ENCODE peak calls at places on chromosome 18, in eight cellular contexts. A is AG09309; I is stimulated activated naive B cell treated with anti-CD40 and anti-IgM and Interleukin-4, amounts not matched to agents 10 μg/mL and 1 μg/mL and 100 μg/mL, for 72 hours; G is stimulated activated CD8-positive, alpha-beta memory T cell treated with anti-CD3 and anti-CD28 coated beads, Interleukin-15, amount 100 ng/mL, for 24 hours; L is aorta; E is NCI-H446 treated with DMSO at 0.1 percent for 48 hours; U is HTR-8/SVneo; Q is heart right ventricle. C is an unnamed sample.

GRCh38 chr18:79926306-79926705 is 25.1 kb downstream of the SLC66A2 start:
- DNase-seq in E (no peak), U (no peak), I (no peak), G (no peak), L (peak; percentile 35), A (no peak), Q (no peak), C (peak; percentile 18)

GRCh38 chr18:51668632-51669031 is 471.2 kb upstream of the MEX3C start:
- DNase-seq in A (no peak), U (no peak), E (no peak), Q (no peak), L (no peak), G (no peak), I (no peak), C (no peak)

GRCh38 chr18:25992566-25992965 is 97.8 kb downstream of the SS18 start:
- DNase-seq in A (no peak), G (no peak), L (no peak), U (no peak), Q (no peak), I (no peak), E (no peak), C (no peak)

GRCh38 chr18:394997-395383 is 105.5 kb downstream of the COLEC12 start:
- DNase-seq in U (peak; percentile 28), Q (no peak), E (no peak), G (no peak), A (peak; percentile 92), L (peak; percentile 77), I (no peak), C (no peak)

GRCh38 chr18:23684515-23685197 is 4.6 kb upstream of the LAMA3 start:
- DNase-seq in I (no peak), Q (no peak), E (no peak), A (peak; percentile 56), U (no peak), L (no peak), G (no peak), C (no peak)

GRCh38 chr18:72799106-72799505 is 68.7 kb downstream of the NETO1 start:
- DNase-seq in A (peak; percentile 10), I (no peak), U (no peak), E (no peak), L (no peak), G (no peak), Q (no peak), C (no peak)

GRCh38 chr18:62759704-62760402 is 44.5 kb downstream of the PHLPP1 start:
- DNase-seq in E (peak; percentile 14), A (no peak), G (no peak), L (no peak), Q (no peak), U (no peak), I (no peak), C (no peak)

GRCh38 chr18:43392168-43392567 is 114.9 kb upstream of the SYT4 start:
- DNase-seq in E (no peak), A (no peak), L (no peak), Q (no peak), I (no peak), U (no peak), G (no peak), C (no peak)

GRCh38 chr18:10783941-10784340 is 258.1 kb downstream of the NAPG start:
- DNase-seq in A (no peak), L (no peak), I (no peak), E (no peak), G (no peak), U (no peak), Q (no peak), C (no peak)

GRCh38 chr18:525066-525797 is 24.7 kb upstream of the COLEC12 start:
- DNase-seq in A (peak; percentile 46), L (no peak), G (no peak), E (no peak), Q (no peak), U (peak; percentile 63), I (no peak), C (no peak)

GRCh38 chr18:24014062-24014985 is at the start of gene TTC39C:
- DNase-seq in L (peak; percentile 84), E (no peak), G (peak; percentile 68), U (peak; percentile 33), Q (peak; percentile 69), A (no peak), I (peak; percentile 82), C (peak; percentile 86)

GRCh38 chr18:48002933-48003365 is 72.5 kb upstream of the SMAD2 start:
- DNase-seq in I (no peak), A (peak; percentile 44), G (no peak), U (peak; percentile 83), L (peak; percentile 85), Q (peak; percentile 50), E (no peak), C (peak; percentile 65)

GRCh38 chr18:74742573-74742972 is 144.9 kb downstream of the ZNF407 start:
- DNase-seq in L (no peak), I (no peak), E (no peak), G (no peak), A (no peak), Q (no peak), U (no peak), C (no peak)

GRCh38 chr18:54802178-54802577 is 26.1 kb upstream of the RAB27B start:
- DNase-seq in L (no peak), E (no peak), I (no peak), G (no peak), A (no peak), U (no peak), Q (no peak), C (no peak)

GRCh38 chr18:35189510-35189909 is 51.3 kb upstream of the ZNF397 start:
- DNase-seq in Q (no peak), L (no peak), A (no peak), E (peak; percentile 3), I (no peak), G (no peak), U (no peak), C (no peak)

GRCh38 chr18:77000527-77000926 is 132.1 kb downstream of the MBP start:
- DNase-seq in A (no peak), L (peak; percentile 69), I (no peak), Q (peak; percentile 58), G (peak; percentile 28), E (no peak), U (peak; percentile 43), C (peak; percentile 74)

GRCh38 chr18:74420926-74421325 is 36.2 kb downstream of the DIPK1C start:
- DNase-seq in E (no peak), Q (no peak), A (no peak), I (no peak), G (no peak), U (no peak), L (no peak), C (no peak)

GRCh38 chr18:46675112-46675511 is 18.1 kb upstream of the LOXHD1 start:
- DNase-seq in U (no peak), E (no peak), A (no peak), G (no peak), Q (no peak), I (no peak), L (no peak), C (no peak)

GRCh38 chr18:68839701-68840100 is 41.8 kb downstream of the CCDC102B start:
- DNase-seq in L (no peak), A (no peak), U (no peak), E (no peak), G (no peak), I (no peak), Q (no peak), C (no peak)

GRCh38 chr18:11002277-11002676 is 147.1 kb downstream of the PIEZO2 start:
- DNase-seq in Q (no peak), I (no peak), U (no peak), G (no peak), A (no peak), L (no peak), E (no peak), C (no peak)

C was measured in lower lobe of right lung.